ENCODE peak calls at places on chromosomes 7 and 10, in six cellular contexts. One of them, this sample, is unnamed.

GRCh38 chr7:95798401-95798930 is 26.1 kb downstream of the DYNC1I1 start:
- DNase-seq in hypothalamus: no peak
- DNase-seq in stimulated activated CD8-positive, alpha-beta memory T cell treated with anti-CD3 and anti-CD28 coated beads, Interleukin-7, amount 100 ng/mL, for 1 hour: no peak
- DNase-seq in GM04504: no peak
- DNase-seq in neuronal stem cell: no peak
- DNase-seq in KBM-7: no peak
- DNase-seq in this sample: no peak

GRCh38 chr10:23514321-23514720 is 75.4 kb downstream of the OTUD1 start:
- DNase-seq in neuronal stem cell: no peak
- DNase-seq in KBM-7: no peak
- DNase-seq in hypothalamus: no peak
- DNase-seq in stimulated activated CD8-positive, alpha-beta memory T cell treated with anti-CD3 and anti-CD28 coated beads, Interleukin-7, amount 100 ng/mL, for 1 hour: no peak
- DNase-seq in GM04504: no peak
- DNase-seq in this sample: no peak

GRCh38 chr10:24568042-24568441 is 155.6 kb downstream of the ARHGAP21 start:
- DNase-seq in neuronal stem cell: no peak
- DNase-seq in stimulated activated CD8-positive, alpha-beta memory T cell treated with anti-CD3 and anti-CD28 coated beads, Interleukin-7, amount 100 ng/mL, for 1 hour: no peak
- DNase-seq in hypothalamus: no peak
- DNase-seq in GM04504: no peak
- DNase-seq in KBM-7: no peak
- DNase-seq in this sample: no peak

GRCh38 chr7:81399461-81399860 is 370.4 kb downstream of the HGF start:
- DNase-seq in stimulated activated CD8-positive, alpha-beta memory T cell treated with anti-CD3 and anti-CD28 coated beads, Interleukin-7, amount 100 ng/mL, for 1 hour: no peak
- DNase-seq in neuronal stem cell: no peak
- DNase-seq in hypothalamus: no peak
- DNase-seq in GM04504: no peak
- DNase-seq in KBM-7: no peak
- DNase-seq in this sample: no peak

GRCh38 chr7:141550694-141551079 is 523 bp upstream of the AGK start:
- DNase-seq in stimulated activated CD8-positive, alpha-beta memory T cell treated with anti-CD3 and anti-CD28 coated beads, Interleukin-7, amount 100 ng/mL, for 1 hour: no peak
- DNase-seq in KBM-7: no peak
- DNase-seq in neuronal stem cell: no peak
- DNase-seq in GM04504: peak; percentile 8
- DNase-seq in hypothalamus: peak; percentile 31
- DNase-seq in this sample: no peak

GRCh38 chr7:103065666-103066065 is 8.9 kb downstream of the FBXL13 start:
- DNase-seq in hypothalamus: peak; percentile 7
- DNase-seq in neuronal stem cell: peak; percentile 5
- DNase-seq in GM04504: no peak
- DNase-seq in stimulated activated CD8-positive, alpha-beta memory T cell treated with anti-CD3 and anti-CD28 coated beads, Interleukin-7, amount 100 ng/mL, for 1 hour: no peak
- DNase-seq in KBM-7: peak; percentile 74
- DNase-seq in this sample: no peak

GRCh38 chr10:16639457-16639856 is 117.8 kb upstream of the C1QL3 start:
- DNase-seq in GM04504: no peak
- DNase-seq in hypothalamus: no peak
- DNase-seq in stimulated activated CD8-positive, alpha-beta memory T cell treated with anti-CD3 and anti-CD28 coated beads, Interleukin-7, amount 100 ng/mL, for 1 hour: no peak
- DNase-seq in neuronal stem cell: no peak
- DNase-seq in KBM-7: no peak
- DNase-seq in this sample: no peak

GRCh38 chr10:33509231-33509871 is 174.9 kb upstream of the NRP1 start:
- DNase-seq in stimulated activated CD8-positive, alpha-beta memory T cell treated with anti-CD3 and anti-CD28 coated beads, Interleukin-7, amount 100 ng/mL, for 1 hour: no peak
- DNase-seq in GM04504: peak; percentile 60
- DNase-seq in hypothalamus: no peak
- DNase-seq in KBM-7: peak; percentile 79
- DNase-seq in neuronal stem cell: no peak
- DNase-seq in this sample: peak; percentile 49

GRCh38 chr10:60288291-60288690 is 101.4 kb downstream of the ANK3 start:
- DNase-seq in hypothalamus: no peak
- DNase-seq in stimulated activated CD8-positive, alpha-beta memory T cell treated with anti-CD3 and anti-CD28 coated beads, Interleukin-7, amount 100 ng/mL, for 1 hour: no peak
- DNase-seq in neuronal stem cell: no peak
- DNase-seq in GM04504: no peak
- DNase-seq in KBM-7: no peak
- DNase-seq in this sample: no peak

GRCh38 chr10:48632166-48632565 is 27.3 kb upstream of the ARHGAP22 start:
- DNase-seq in GM04504: no peak
- DNase-seq in hypothalamus: no peak
- DNase-seq in neuronal stem cell: no peak
- DNase-seq in KBM-7: no peak
- DNase-seq in stimulated activated CD8-positive, alpha-beta memory T cell treated with anti-CD3 and anti-CD28 coated beads, Interleukin-7, amount 100 ng/mL, for 1 hour: no peak
- DNase-seq in this sample: no peak

GRCh38 chr7:22670422-22670815 is 56.6 kb upstream of the IL6 start:
- DNase-seq in stimulated activated CD8-positive, alpha-beta memory T cell treated with anti-CD3 and anti-CD28 coated beads, Interleukin-7, amount 100 ng/mL, for 1 hour: no peak
- DNase-seq in neuronal stem cell: no peak
- DNase-seq in hypothalamus: no peak
- DNase-seq in GM04504: no peak
- DNase-seq in KBM-7: no peak
- DNase-seq in this sample: no peak

GRCh38 chr10:121374121-121374520 is 224.1 kb downstream of the FGFR2 start:
- DNase-seq in hypothalamus: no peak
- DNase-seq in stimulated activated CD8-positive, alpha-beta memory T cell treated with anti-CD3 and anti-CD28 coated beads, Interleukin-7, amount 100 ng/mL, for 1 hour: no peak
- DNase-seq in GM04504: no peak
- DNase-seq in neuronal stem cell: no peak
- DNase-seq in KBM-7: no peak
- DNase-seq in this sample: no peak

GRCh38 chr7:80827238-80827633 is 91.6 kb downstream of the SEMA3C start:
- DNase-seq in stimulated activated CD8-positive, alpha-beta memory T cell treated with anti-CD3 and anti-CD28 coated beads, Interleukin-7, amount 100 ng/mL, for 1 hour: no peak
- DNase-seq in KBM-7: no peak
- DNase-seq in hypothalamus: no peak
- DNase-seq in neuronal stem cell: no peak
- DNase-seq in GM04504: no peak
- DNase-seq in this sample: no peak

GRCh38 chr7:69598081-69598486 is at the start of gene AUTS2:
- DNase-seq in hypothalamus: peak; percentile 95
- DNase-seq in GM04504: peak; percentile 56
- DNase-seq in neuronal stem cell: peak; percentile 94
- DNase-seq in stimulated activated CD8-positive, alpha-beta memory T cell treated with anti-CD3 and anti-CD28 coated beads, Interleukin-7, amount 100 ng/mL, for 1 hour: peak; percentile 17
- DNase-seq in KBM-7: peak; percentile 75
- DNase-seq in this sample: peak; percentile 93

GRCh38 chr7:1922870-1923236 is 252.8 kb downstream of the ELFN1 start:
- DNase-seq in neuronal stem cell: no peak
- DNase-seq in stimulated activated CD8-positive, alpha-beta memory T cell treated with anti-CD3 and anti-CD28 coated beads, Interleukin-7, amount 100 ng/mL, for 1 hour: no peak
- DNase-seq in GM04504: peak; percentile 21
- DNase-seq in hypothalamus: no peak
- DNase-seq in KBM-7: no peak
- DNase-seq in this sample: no peak

GRCh38 chr10:119782981-119783664 is 57.3 kb downstream of the INPP5F start:
- DNase-seq in KBM-7: no peak
- DNase-seq in GM04504: no peak
- DNase-seq in hypothalamus: no peak
- DNase-seq in stimulated activated CD8-positive, alpha-beta memory T cell treated with anti-CD3 and anti-CD28 coated beads, Interleukin-7, amount 100 ng/mL, for 1 hour: no peak
- DNase-seq in neuronal stem cell: no peak
- DNase-seq in this sample: no peak

GRCh38 chr10:131755200-131755599 is 145.6 kb upstream of the PPP2R2D start:
- DNase-seq in neuronal stem cell: no peak
- DNase-seq in GM04504: no peak
- DNase-seq in KBM-7: no peak
- DNase-seq in stimulated activated CD8-positive, alpha-beta memory T cell treated with anti-CD3 and anti-CD28 coated beads, Interleukin-7, amount 100 ng/mL, for 1 hour: no peak
- DNase-seq in hypothalamus: no peak
- DNase-seq in this sample: no peak

This sample was measured in adrenal gland.